ENCODE peak calls at places on chromosomes 7 and 10, in ten cellular contexts. M is T-helper 2 cell treated with Interferon-gamma antibody and Interleukin-4, amounts not matched to agents 5 μg/mL and 100 μg/mL, for 36 hours; I is amygdala; N is cerebellar cortex; S is T-helper 1 cell; F is NCI-H1417; H is right atrium auricular region; Q is substantia nigra; L is choroid plexus epithelial cell; E is A549. A is an unnamed sample.

GRCh38 chr10:24483701-24484100 is 240.0 kb downstream of the ARHGAP21 start:
- DNase-seq in F (peak), Q (no peak), H (no peak), N (no peak), L (peak), M (no peak), I (no peak), E (peak), S (no peak), A (peak)

GRCh38 chr7:21867816-21868646 is 77.7 kb downstream of the CDCA7L start:
- DNase-seq in N (peak), M (no peak), F (no peak), Q (no peak), S (no peak), I (no peak), L (no peak), E (no peak), H (no peak), A (no peak)

GRCh38 chr10:34789993-34790506 is 25.0 kb downstream of the PARD3 start:
- DNase-seq in I (no peak), Q (no peak), E (peak), N (no peak), M (no peak), F (no peak), S (no peak), L (no peak), H (no peak), A (no peak)

GRCh38 chr10:23994459-23995046 is 214.4 kb upstream of the KIAA1217 start:
- DNase-seq in L (peak), E (peak), M (no peak), F (peak), N (peak), I (no peak), H (peak), S (no peak), Q (no peak), A (peak)

GRCh38 chr10:79502561-79503309 is 9.6 kb upstream of the EIF5AL1 start:
- DNase-seq in H (no peak), I (no peak), E (peak), M (no peak), S (no peak), Q (no peak), N (peak), F (no peak), L (peak), A (peak)

GRCh38 chr7:65225422-65226006 is 148.1 kb upstream of the ZNF92 start:
- DNase-seq in N (no peak), I (no peak), M (no peak), S (no peak), H (no peak), E (no peak), F (no peak), L (no peak), Q (no peak), A (no peak)

GRCh38 chr10:69425513-69426298 is 9.0 kb upstream of the TACR2 start:
- DNase-seq in N (no peak), F (no peak), S (peak), M (no peak), L (no peak), H (no peak), E (no peak), Q (no peak), I (no peak), A (no peak)

GRCh38 chr7:134520130-134520529 is 7.2 kb upstream of the AKR1B10 start:
- DNase-seq in M (no peak), N (no peak), H (no peak), S (no peak), L (peak), I (no peak), Q (no peak), E (no peak), F (no peak), A (peak)

GRCh38 chr10:18340496-18341051 is 200.3 kb downstream of the CACNB2 start:
- DNase-seq in F (no peak), I (peak), S (no peak), L (peak), E (no peak), Q (no peak), H (no peak), M (no peak), N (no peak), A (peak)

GRCh38 chr7:116859323-116859722 is 3.1 kb upstream of the CAPZA2 start:
- DNase-seq in H (no peak), N (no peak), I (no peak), L (peak), E (peak), M (no peak), F (no peak), S (no peak), Q (no peak), A (peak)

GRCh38 chr7:39459606-39460090 is 106.6 kb upstream of the YAE1 start:
- DNase-seq in S (no peak), Q (no peak), H (no peak), N (no peak), M (no peak), I (no peak), F (no peak), E (no peak), L (no peak), A (no peak)

GRCh38 chr10:132398566-132398991 is 1.6 kb downstream of the PWWP2B start:
- DNase-seq in M (no peak), S (no peak), I (no peak), F (no peak), N (no peak), E (no peak), H (no peak), Q (no peak), L (no peak), A (no peak)

GRCh38 chr10:72812798-72813430 is 80.6 kb upstream of the OIT3 start:
- DNase-seq in F (no peak), Q (no peak), S (no peak), I (no peak), E (no peak), L (peak), N (no peak), M (no peak), H (no peak), A (peak)

GRCh38 chr10:124145109-124145860 is 51.9 kb upstream of the CHST15 start:
- DNase-seq in E (no peak), I (no peak), S (no peak), H (peak), L (peak), F (no peak), N (no peak), M (no peak), Q (no peak), A (peak)

A was measured in cardiac fibroblast.